ENCODE peak calls at places on chromosome 14, in eight cellular contexts. B is neural progenitor cell; Q is Daoy; H is H9; R is fibroblast of mammary gland; D is central memory CD4-positive, alpha-beta T cell; V is NCI-H1105 treated with DMSO at 0.1 percent for 48 hours; N is ureter. I is an unnamed sample.

GRCh38 chr14:58107947-58108552 is 44.0 kb downstream of the ARMH4 start:
- DNase-seq in V (peak), H (no peak), Q (peak), N (peak), R (peak), B (peak), D (peak), I (peak)

GRCh38 chr14:91980157-91980556 is 32.7 kb upstream of the FBLN5 start:
- DNase-seq in B (no peak), D (no peak), Q (peak), R (peak), N (no peak), V (no peak), H (no peak), I (peak)

GRCh38 chr14:101814869-101815268 is 53.4 kb downstream of the PPP2R5C start:
- DNase-seq in H (no peak), B (no peak), D (no peak), V (no peak), N (no peak), R (no peak), Q (no peak), I (no peak)

GRCh38 chr14:97848351-97848980 is 1051.3 kb downstream of the VRK1 start:
- DNase-seq in V (peak), Q (no peak), D (no peak), R (no peak), N (no peak), H (no peak), B (peak), I (no peak)

GRCh38 chr14:104103061-104104005 is 17.8 kb downstream of the ASPG start:
- DNase-seq in R (no peak), Q (no peak), H (peak), N (no peak), D (no peak), V (no peak), B (peak), I (no peak)

GRCh38 chr14:58732387-58732786 is 94.6 kb downstream of the DACT1 start:
- DNase-seq in H (no peak), D (no peak), B (no peak), R (no peak), N (no peak), Q (no peak), V (no peak), I (no peak)

GRCh38 chr14:51304428-51304827 is 64.4 kb downstream of the TMX1 start:
- DNase-seq in V (no peak), R (peak), B (no peak), H (peak), D (no peak), N (no peak), Q (peak), I (no peak)

GRCh38 chr14:31829256-31829923 is 247.7 kb upstream of the ARHGAP5 start:
- DNase-seq in V (no peak), R (peak), N (no peak), Q (peak), B (peak), D (no peak), H (no peak), I (peak)

GRCh38 chr14:81401420-81402122 is 1.4 kb upstream of the STON2 start:
- DNase-seq in N (no peak), D (no peak), Q (peak), B (no peak), H (no peak), R (peak), V (no peak), I (peak)

GRCh38 chr14:35229495-35230089 is 62.6 kb upstream of the PSMA6 start:
- DNase-seq in N (no peak), D (peak), Q (no peak), R (peak), B (no peak), V (peak), H (no peak), I (no peak)